ENCODE peak calls at places on chromosomes 7 and 10, in four cellular contexts. E is activated T-helper 1 cell treated with Interleukin-2 at 50 U/mL for 16 hours, C is osteocyte, F is T-cell. J is an unnamed sample.

GRCh38 chr7:28723336-28723735 is 234.8 kb downstream of the TRIL start:
- DNase-seq in E (no peak), C (no peak), F (no peak), J (no peak)

GRCh38 chr10:120260446-120260845 is 196.6 kb upstream of the PLPP4 start:
- DNase-seq in E (no peak), C (no peak), F (no peak), J (no peak)

GRCh38 chr7:81267508-81267907 is 348.7 kb upstream of the SEMA3C start:
- DNase-seq in E (no peak), C (no peak), F (no peak), J (no peak)

GRCh38 chr10:775245-776075 is 86.0 kb upstream of the DIP2C start:
- DNase-seq in E (no peak), C (no peak), F (no peak), J (no peak)

GRCh38 chr7:43234073-43234472 is 121.6 kb downstream of the HECW1 start:
- DNase-seq in E (no peak), C (no peak), F (no peak), J (no peak)

GRCh38 chr10:14775656-14776055 is 959 bp upstream of the FAM107B start:
- DNase-seq in E (no peak), C (no peak), F (no peak), J (no peak)

GRCh38 chr7:156050636-156051569 is 238.6 kb upstream of the SHH start:
- DNase-seq in E (no peak), C (no peak), F (no peak), J (no peak)

GRCh38 chr7:70376561-70377031 is 755.3 kb upstream of the GALNT17 start:
- DNase-seq in E (no peak), C (no peak), F (no peak), J (no peak)

GRCh38 chr7:116569737-116570136 is 44.9 kb downstream of the CAV1 start:
- DNase-seq in E (no peak), C (no peak), F (no peak), J (no peak)

GRCh38 chr7:36299223-36299760 is 90.4 kb upstream of the ANLN start:
- DNase-seq in E (no peak), C (no peak), F (no peak), J (no peak)

GRCh38 chr7:98212532-98213041 is 1.3 kb downstream of the BHLHA15 start:
- DNase-seq in E (no peak), C (no peak), F (no peak), J (no peak)

GRCh38 chr7:148847815-148848726 is 36.0 kb downstream of the EZH2 start:
- DNase-seq in E (no peak), C (no peak), F (no peak), J (no peak)

GRCh38 chr10:131683941-131684340 is 216.9 kb upstream of the PPP2R2D start:
- DNase-seq in E (no peak), C (no peak), F (no peak), J (no peak)

GRCh38 chr10:61024801-61025201 is 80.8 kb upstream of the RHOBTB1 start:
- DNase-seq in E (no peak), C (no peak), F (no peak), J (no peak)

GRCh38 chr7:42691030-42691639 is 220.7 kb downstream of the C7orf25 start:
- DNase-seq in E (no peak), C (no peak), F (no peak), J (no peak)

GRCh38 chr10:11663763-11664555 is 52.5 kb upstream of the USP6NL start:
- DNase-seq in E (no peak), C (no peak), F (no peak), J (peak)

GRCh38 chr10:93028881-93029280 is 31.7 kb upstream of the CYP26C1 start:
- DNase-seq in E (no peak), C (no peak), F (no peak), J (no peak)

GRCh38 chr10:133405844-133406527 is 12.0 kb downstream of the MTG1 start:
- DNase-seq in E (no peak), C (no peak), F (no peak), J (no peak)

GRCh38 chr10:35340975-35341374 is 4.7 kb downstream of the CCNY start:
- DNase-seq in E (no peak), C (no peak), F (no peak), J (no peak)

GRCh38 chr7:143288836-143289235 is 685 bp downstream of the CASP2 start:
- DNase-seq in E (no peak), C (no peak), F (no peak), J (no peak)

GRCh38 chr7:188727-189500 is 3.5 kb upstream of the FAM20C start:
- DNase-seq in E (no peak), C (no peak), F (no peak), J (no peak)

GRCh38 chr10:67815571-67816059 is 22.4 kb downstream of the DNAJC12 start:
- DNase-seq in E (no peak), C (no peak), F (no peak), J (no peak)

GRCh38 chr7:47574473-47575328 is 7.2 kb downstream of the TNS3 start:
- DNase-seq in E (no peak), C (no peak), F (no peak), J (peak)

GRCh38 chr7:66181329-66181728 is 23.8 kb upstream of the TPST1 start:
- DNase-seq in E (no peak), C (no peak), F (no peak), J (no peak)

GRCh38 chr10:60536529-60537114 is 146.9 kb upstream of the ANK3 start:
- DNase-seq in E (no peak), C (no peak), F (no peak), J (no peak)

GRCh38 chr7:45683556-45684148 is 109.5 kb downstream of the ADCY1 start:
- DNase-seq in E (no peak), C (peak), F (no peak), J (no peak)

GRCh38 chr10:43387678-43388032 is 16.2 kb downstream of the FXYD4 start:
- DNase-seq in E (no peak), C (no peak), F (no peak), J (no peak)

GRCh38 chr7:135317676-135318326 is 84.2 kb downstream of the STRA8 start:
- DNase-seq in E (no peak), C (no peak), F (no peak), J (no peak)

GRCh38 chr10:104314591-104315485 is 23.4 kb downstream of the ITPRIP start:
- DNase-seq in E (no peak), C (no peak), F (no peak), J (no peak)

GRCh38 chr10:132443605-132443997 is 46.6 kb downstream of the PWWP2B start:
- DNase-seq in E (peak), C (no peak), F (peak), J (no peak)